ENCODE peak calls at places on chromosomes 7 and 10, in ten cellular contexts. E is BJ; L is esophagus squamous epithelium; B is LHCN-M2; P is stimulated activated naive CD8-positive, alpha-beta T cell treated with anti-CD3 and anti-CD28 coated beads, Interleukin-15, amount 100 ng/mL, for 72 hours; G is foreskin keratinocyte; N is kidney glomerular epithelial cell; C is vagina; K is NCI-H2081; A is ACHN. D is an unnamed sample.

GRCh38 chr7:150441524-150441923 is 8.9 kb upstream of the GIMAP8 start:
- DNase-seq in A (no peak), B (no peak), L (no peak), E (no peak), C (no peak), N (no peak), G (no peak), P (no peak), K (no peak), D (no peak)

GRCh38 chr7:45881759-45882464 is 6.4 kb upstream of the IGFBP1 start:
- DNase-seq in A (no peak), P (no peak), G (peak), E (peak), B (peak), K (no peak), L (no peak), N (peak), C (no peak), D (peak)

GRCh38 chr10:17428616-17429097 is 25.7 kb downstream of the ST8SIA6 start:
- DNase-seq in C (no peak), G (no peak), K (no peak), N (no peak), P (peak), E (no peak), L (no peak), B (no peak), A (no peak), D (no peak)

GRCh38 chr10:117684673-117685211 is 142.2 kb downstream of the EMX2 start:
- DNase-seq in L (no peak), K (no peak), A (peak), N (no peak), P (no peak), B (no peak), G (no peak), E (no peak), C (no peak), D (no peak)

GRCh38 chr7:134739362-134739761 is 40.1 kb upstream of the CALD1 start:
- DNase-seq in A (no peak), C (no peak), L (no peak), N (no peak), G (no peak), E (no peak), K (no peak), P (no peak), B (no peak), D (no peak)

GRCh38 chr7:31516680-31517079 is 2.8 kb downstream of the ITPRID1 start:
- DNase-seq in A (no peak), B (no peak), C (no peak), K (no peak), N (no peak), E (no peak), P (no peak), G (no peak), L (no peak), D (no peak)

GRCh38 chr7:14805105-14805719 is 97.3 kb downstream of the DGKB start:
- DNase-seq in C (no peak), N (no peak), A (no peak), E (no peak), K (no peak), B (no peak), L (no peak), P (no peak), G (no peak), D (no peak)

GRCh38 chr10:132183046-132183445 is 3.7 kb upstream of the DPYSL4 start:
- DNase-seq in P (no peak), G (no peak), B (no peak), C (no peak), L (no peak), K (no peak), N (no peak), E (no peak), A (no peak), D (no peak)

GRCh38 chr7:3922175-3922635 is 621.2 kb downstream of the SDK1 start:
- DNase-seq in K (peak), C (no peak), A (peak), L (no peak), B (peak), P (no peak), G (peak), E (no peak), N (peak), D (peak)

GRCh38 chr7:132154248-132154647 is 422.0 kb downstream of the PLXNA4 start:
- DNase-seq in B (no peak), N (no peak), G (no peak), L (no peak), P (no peak), K (no peak), A (no peak), E (no peak), C (no peak), D (no peak)

GRCh38 chr7:29866490-29866930 is 60.2 kb downstream of the WIPF3 start:
- DNase-seq in A (no peak), E (no peak), N (no peak), K (peak), G (no peak), P (no peak), B (no peak), L (no peak), C (no peak), D (no peak)

GRCh38 chr10:85993140-85993539 is 373.5 kb downstream of the GRID1 start:
- DNase-seq in L (no peak), A (no peak), E (no peak), P (no peak), N (no peak), K (no peak), C (no peak), G (no peak), B (no peak), D (no peak)

GRCh38 chr7:2508327-2509231 is 11.0 kb upstream of the LFNG start:
- DNase-seq in C (no peak), K (peak), E (peak), B (peak), L (no peak), G (no peak), A (no peak), N (peak), P (no peak), D (peak)

GRCh38 chr10:79031723-79032122 is 37.0 kb upstream of the ZMIZ1 start:
- DNase-seq in P (no peak), L (no peak), N (no peak), E (no peak), G (no peak), B (no peak), K (no peak), A (no peak), C (no peak), D (no peak)

GRCh38 chr10:52542891-52543290 is 228.8 kb downstream of the DKK1 start:
- DNase-seq in B (peak), C (no peak), N (no peak), L (no peak), P (no peak), G (peak), K (no peak), A (no peak), E (no peak), D (no peak)

D was measured in mammary epithelial cell.